ENCODE peak calls at places on chromosomes 16 and 17, in seven cellular contexts. O, X, W, N, P, B and I are unnamed samples.

GRCh38 chr17:78716814-78717393 is 65.2 kb downstream of the CYTH1 start:
- DNase-seq in O (peak; percentile 55), X (no peak), W (no peak), N (no peak), P (no peak), B (peak; percentile 82), I (no peak)

GRCh38 chr17:81550830-81551457 is 1.2 kb downstream of the FAAP100 start:
- DNase-seq in O (no peak), X (no peak), W (no peak), N (no peak), P (no peak), B (no peak), I (no peak)

GRCh38 chr17:83080641-83081560 is 1.5 kb downstream of the METRNL start:
- DNase-seq in O (no peak), X (peak; percentile 81), W (no peak), N (no peak), P (peak; percentile 59), B (peak; percentile 77), I (peak; percentile 77)

GRCh38 chr17:80559688-80560290 is 15.2 kb downstream of the RPTOR start:
- DNase-seq in O (no peak), X (no peak), W (no peak), N (no peak), P (no peak), B (no peak), I (no peak)

GRCh38 chr17:72571813-72572396 is 451.1 kb downstream of the SOX9 start:
- DNase-seq in O (no peak), X (no peak), W (no peak), N (peak; percentile 98), P (no peak), B (no peak), I (no peak)

GRCh38 chr16:27838536-27839175 is 224.9 kb downstream of the GSG1L start:
- DNase-seq in O (no peak), X (no peak), W (no peak), N (no peak), P (no peak), B (no peak), I (no peak)

GRCh38 chr16:46651305-46651704 is 30.1 kb upstream of the SHCBP1 start:
- DNase-seq in O (no peak), X (no peak), W (no peak), N (no peak), P (no peak), B (no peak), I (no peak)

GRCh38 chr17:7701681-7702080 is 3.3 kb upstream of the EFNB3 start:
- DNase-seq in O (no peak), X (no peak), W (no peak), N (no peak), P (no peak), B (no peak), I (no peak)

GRCh38 chr17:49779730-49780220 is 8.7 kb upstream of the KAT7 start:
- DNase-seq in O (no peak), X (peak; percentile 40), W (no peak), N (peak; percentile 56), P (no peak), B (peak; percentile 40), I (no peak)

GRCh38 chr17:82932146-82933005 is 92.6 kb upstream of the ZNF750 start:
- DNase-seq in O (no peak), X (no peak), W (no peak), N (no peak), P (no peak), B (no peak), I (no peak)

GRCh38 chr16:80580109-80580832 is 39.5 kb downstream of the DYNLRB2 start:
- DNase-seq in O (no peak), X (no peak), W (peak; percentile 89), N (no peak), P (peak; percentile 38), B (no peak), I (peak; percentile 43)

GRCh38 chr17:75077490-75078096 is 10.2 kb upstream of the SLC16A5 start:
- DNase-seq in O (no peak), X (no peak), W (no peak), N (no peak), P (peak; percentile 68), B (no peak), I (peak; percentile 56)

GRCh38 chr16:20637247-20637646 is 60.2 kb downstream of the ACSM1 start:
- DNase-seq in O (no peak), X (no peak), W (no peak), N (no peak), P (no peak), B (no peak), I (no peak)

GRCh38 chr17:8046306-8046928 is 7.6 kb downstream of the ALOX15B start:
- DNase-seq in O (no peak), X (no peak), W (no peak), N (no peak), P (no peak), B (no peak), I (no peak)

GRCh38 chr17:14387036-14387435 is 86.2 kb downstream of the HS3ST3B1 start:
- DNase-seq in O (no peak), X (no peak), W (no peak), N (no peak), P (no peak), B (no peak), I (no peak)

GRCh38 chr17:3891626-3892094 is 1.2 kb downstream of the CAMKK1 start:
- DNase-seq in O (no peak), X (no peak), W (no peak), N (no peak), P (no peak), B (no peak), I (no peak)

GRCh38 chr17:3888343-3889171 is 4.3 kb downstream of the CAMKK1 start:
- DNase-seq in O (peak; percentile 70), X (peak; percentile 83), W (no peak), N (no peak), P (no peak), B (no peak), I (no peak)

GRCh38 chr17:3890893-3891219 is 2.0 kb downstream of the CAMKK1 start:
- DNase-seq in O (no peak), X (no peak), W (no peak), N (no peak), P (no peak), B (no peak), I (no peak)

GRCh38 chr17:3889613-3890012 is 3.2 kb downstream of the CAMKK1 start:
- DNase-seq in O (no peak), X (no peak), W (no peak), N (no peak), P (no peak), B (no peak), I (no peak)

DNA sequence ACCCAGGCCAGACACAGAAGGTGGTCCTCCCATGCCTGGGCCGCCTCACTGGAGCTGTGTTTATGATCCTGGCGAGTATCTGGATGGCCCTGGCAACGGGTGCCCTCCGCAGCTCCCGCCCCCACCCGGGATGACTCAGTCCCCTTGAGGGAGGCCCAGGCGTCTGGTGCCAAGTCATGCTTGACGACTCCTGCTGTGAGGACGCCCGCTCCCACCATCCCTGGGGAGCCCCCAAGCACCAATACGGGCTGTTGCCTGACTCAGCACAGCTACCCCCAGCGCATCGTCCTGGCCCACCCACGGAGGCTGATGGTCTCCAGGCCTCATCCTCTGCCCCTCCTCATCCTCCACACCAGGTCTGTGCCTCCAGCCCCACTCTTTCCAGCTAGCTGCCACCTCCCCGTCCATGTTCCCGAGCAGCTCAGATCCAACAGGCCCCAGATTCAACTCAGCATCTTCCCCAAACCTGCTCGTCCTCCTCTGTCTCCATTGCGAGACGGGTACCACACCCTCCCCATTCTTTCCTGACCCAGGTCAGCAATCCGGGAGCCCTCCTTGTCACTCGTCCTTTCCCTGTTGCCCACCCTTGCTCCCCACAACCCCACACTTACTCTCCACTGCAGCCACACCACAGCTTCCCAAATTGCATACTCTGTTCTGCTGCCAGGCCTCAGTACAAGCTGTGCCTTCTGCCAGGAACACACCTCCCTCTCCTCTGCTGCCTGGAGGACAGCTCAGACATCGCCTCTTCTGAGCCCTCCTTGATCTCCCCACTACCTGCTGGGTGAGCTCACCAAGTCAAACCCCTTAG is 2.6 kb downstream of the CAMKK1 start:
- DNase-seq in O (no peak), X (peak; percentile 24), W (no peak), N (no peak), P (no peak), B (peak; percentile 83), I (no peak)
- TF ChIP-seq TAF1 in O (no peak), X (no peak), W (no peak), N (no peak), P (no peak), B (no peak), I (no peak)

GRCh38 chr16:78607465-78607864 is 508.0 kb downstream of the WWOX start:
- DNase-seq in O (no peak), X (no peak), W (no peak), N (no peak), P (no peak), B (no peak), I (no peak)
- TF ChIP-seq TAF1 in O (no peak), X (no peak), W (no peak), N (no peak), P (no peak), B (no peak), I (no peak)

GRCh38 chr16:55482056-55482455 is 3.1 kb downstream of the MMP2 start:
- DNase-seq in O (no peak), X (no peak), W (no peak), N (no peak), P (no peak), B (no peak), I (no peak)

GRCh38 chr16:55476625-55477533 is 2.1 kb upstream of the MMP2 start:
- DNase-seq in O (no peak), X (no peak), W (no peak), N (no peak), P (no peak), B (no peak), I (no peak)

GRCh38 chr16:55480228-55480655 is 1.2 kb downstream of the MMP2 start:
- DNase-seq in O (peak; percentile 63), X (no peak), W (no peak), N (no peak), P (no peak), B (peak; percentile 84), I (no peak)

GRCh38 chr16:55479560-55480197 is 681 bp downstream of the MMP2 start:
- DNase-seq in O (no peak), X (no peak), W (no peak), N (no peak), P (no peak), B (peak; percentile 58), I (no peak)

GRCh38 chr16:55478827-55479559 is at the start of gene MMP2:
- DNase-seq in O (peak; percentile 74), X (no peak), W (no peak), N (no peak), P (no peak), B (peak; percentile 96), I (no peak)
- TF ChIP-seq TAF1 in O (no peak), X (no peak), W (no peak), N (no peak), P (no peak), B (peak; percentile 65), I (no peak)

DNA sequence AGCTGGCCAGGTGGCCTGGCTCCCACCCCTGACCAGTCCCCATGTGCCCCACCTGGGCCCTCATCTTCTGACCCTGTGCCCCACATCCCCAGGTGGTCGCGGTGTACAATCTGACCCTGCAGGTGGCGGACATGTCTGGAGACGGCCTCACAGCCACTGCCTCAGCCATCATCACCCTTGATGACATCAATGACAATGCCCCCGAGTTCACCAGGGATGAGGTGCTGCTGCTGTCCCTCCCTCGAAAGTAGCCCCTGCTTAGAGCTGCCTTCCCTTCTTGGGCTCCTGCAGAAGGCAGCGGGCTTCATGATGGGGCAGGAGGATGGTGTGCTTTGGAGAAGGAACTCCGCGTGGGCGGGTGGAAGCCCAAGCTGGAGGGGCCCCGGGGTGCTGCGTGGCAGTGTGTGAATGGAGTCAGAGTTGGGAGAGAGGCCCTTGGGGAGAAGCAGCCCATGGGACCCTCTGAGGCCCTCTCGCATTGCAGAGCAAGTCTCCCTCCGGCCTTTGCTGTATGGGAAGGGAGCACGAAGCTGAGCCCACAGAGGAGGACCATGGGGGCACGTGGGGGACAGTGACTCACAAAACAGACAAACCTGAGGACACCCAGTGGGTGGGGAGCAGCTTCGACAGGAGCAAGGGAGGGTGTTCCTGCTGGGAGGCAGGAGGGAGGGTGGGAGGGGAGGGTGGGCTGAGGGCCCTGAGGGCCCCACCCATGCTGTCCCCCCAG is 12.8 kb downstream of the SLC22A31 start:
- DNase-seq in O (peak; percentile 50), X (peak; percentile 32), W (no peak), N (no peak), P (no peak), B (no peak), I (no peak)
- TF ChIP-seq TAF1 in O (no peak), X (no peak), W (no peak), N (no peak), P (no peak), B (no peak), I (no peak)